ENCODE peak calls at places on chromosome 9, in four cellular contexts. One of them, this sample, is unnamed.

GRCh38 chr9:127874301-127875216 is 2.9 kb downstream of the AK1 start:
- DNase-seq in fibroblast of villous mesenchyme: no peak
- DNase-seq in fibroblast of the aortic adventitia: no peak
- DNase-seq in breast epithelium: peak
- DNase-seq in this sample: no peak

GRCh38 chr9:117414220-117414905 is 494 bp downstream of the ASTN2 start:
- DNase-seq in fibroblast of villous mesenchyme: no peak
- DNase-seq in fibroblast of the aortic adventitia: peak
- DNase-seq in breast epithelium: no peak
- DNase-seq in this sample: no peak

GRCh38 chr9:32672478-32672877 is 37.0 kb upstream of the TAF1L start:
- DNase-seq in fibroblast of villous mesenchyme: peak
- DNase-seq in fibroblast of the aortic adventitia: peak
- DNase-seq in breast epithelium: no peak
- DNase-seq in this sample: peak

GRCh38 chr9:21078702-21079101 is 960 bp upstream of the IFNB1 start:
- DNase-seq in fibroblast of villous mesenchyme: no peak
- DNase-seq in fibroblast of the aortic adventitia: no peak
- DNase-seq in breast epithelium: no peak
- DNase-seq in this sample: no peak

GRCh38 chr9:4887556-4887955 is 94.8 kb downstream of the RCL1 start:
- DNase-seq in fibroblast of villous mesenchyme: peak
- DNase-seq in fibroblast of the aortic adventitia: peak
- DNase-seq in breast epithelium: no peak
- DNase-seq in this sample: peak

GRCh38 chr9:73916016-73916673 is 581.0 kb upstream of the RORB start:
- DNase-seq in fibroblast of villous mesenchyme: peak
- DNase-seq in fibroblast of the aortic adventitia: peak
- DNase-seq in breast epithelium: no peak
- DNase-seq in this sample: peak

GRCh38 chr9:708556-709432 is 132.7 kb upstream of the DMRT1 start:
- DNase-seq in fibroblast of villous mesenchyme: no peak
- DNase-seq in fibroblast of the aortic adventitia: peak
- DNase-seq in breast epithelium: no peak
- DNase-seq in this sample: peak

GRCh38 chr9:123120131-123120530 is 86.7 kb downstream of the GPR21 start:
- DNase-seq in fibroblast of villous mesenchyme: no peak
- DNase-seq in fibroblast of the aortic adventitia: no peak
- DNase-seq in breast epithelium: no peak
- DNase-seq in this sample: peak

GRCh38 chr9:34588671-34589370 is 703 bp downstream of the CNTFR start:
- DNase-seq in fibroblast of villous mesenchyme: no peak
- DNase-seq in fibroblast of the aortic adventitia: no peak
- DNase-seq in breast epithelium: no peak
- DNase-seq in this sample: no peak

GRCh38 chr9:130320697-130321080 is 55.1 kb downstream of the HMCN2 start:
- DNase-seq in fibroblast of villous mesenchyme: no peak
- DNase-seq in fibroblast of the aortic adventitia: no peak
- DNase-seq in breast epithelium: no peak
- DNase-seq in this sample: no peak

GRCh38 chr9:127583605-127584053 is 28.4 kb upstream of the STXBP1 start:
- DNase-seq in fibroblast of villous mesenchyme: peak
- DNase-seq in fibroblast of the aortic adventitia: peak
- DNase-seq in breast epithelium: no peak
- DNase-seq in this sample: peak

GRCh38 chr9:116599342-116599884 is 87.7 kb upstream of the TRIM32 start:
- DNase-seq in fibroblast of villous mesenchyme: no peak
- DNase-seq in fibroblast of the aortic adventitia: no peak
- DNase-seq in breast epithelium: no peak
- DNase-seq in this sample: no peak

GRCh38 chr9:137462396-137463193 is 3.5 kb upstream of the NSMF start:
- DNase-seq in fibroblast of villous mesenchyme: no peak
- DNase-seq in fibroblast of the aortic adventitia: no peak
- DNase-seq in breast epithelium: no peak
- DNase-seq in this sample: no peak

GRCh38 chr9:26945591-26945990 is 1.5 kb downstream of the PLAA start:
- DNase-seq in fibroblast of villous mesenchyme: no peak
- DNase-seq in fibroblast of the aortic adventitia: no peak
- DNase-seq in breast epithelium: no peak
- DNase-seq in this sample: no peak

GRCh38 chr9:83027153-83027867 is 35.6 kb downstream of the RASEF start:
- DNase-seq in fibroblast of villous mesenchyme: peak
- DNase-seq in fibroblast of the aortic adventitia: peak
- DNase-seq in breast epithelium: no peak
- DNase-seq in this sample: peak

GRCh38 chr9:127417130-127418036 is 6.8 kb upstream of the ZNF79 start:
- DNase-seq in fibroblast of villous mesenchyme: peak
- DNase-seq in fibroblast of the aortic adventitia: peak
- DNase-seq in breast epithelium: peak
- DNase-seq in this sample: peak

GRCh38 chr9:81609782-81610738 is 79.3 kb downstream of the TLE1 start:
- DNase-seq in fibroblast of villous mesenchyme: peak
- DNase-seq in fibroblast of the aortic adventitia: peak
- DNase-seq in breast epithelium: no peak
- DNase-seq in this sample: peak

GRCh38 chr9:77811832-77812231 is 163.7 kb upstream of the GNA14 start:
- DNase-seq in fibroblast of villous mesenchyme: no peak
- DNase-seq in fibroblast of the aortic adventitia: no peak
- DNase-seq in breast epithelium: no peak
- DNase-seq in this sample: no peak

GRCh38 chr9:68955281-68955680 is 58.6 kb downstream of the PRKACG start:
- DNase-seq in fibroblast of villous mesenchyme: peak
- DNase-seq in fibroblast of the aortic adventitia: no peak
- DNase-seq in breast epithelium: no peak
- DNase-seq in this sample: no peak

GRCh38 chr9:123741214-123741613 is 188.7 kb downstream of the DENND1A start:
- DNase-seq in fibroblast of villous mesenchyme: no peak
- DNase-seq in fibroblast of the aortic adventitia: no peak
- DNase-seq in breast epithelium: no peak
- DNase-seq in this sample: no peak

GRCh38 chr9:32709871-32710270 is 73.5 kb upstream of the TMEM215 start:
- DNase-seq in fibroblast of villous mesenchyme: no peak
- DNase-seq in fibroblast of the aortic adventitia: no peak
- DNase-seq in breast epithelium: no peak
- DNase-seq in this sample: no peak

GRCh38 chr9:20297646-20298084 is 324.6 kb downstream of the MLLT3 start:
- DNase-seq in fibroblast of villous mesenchyme: peak
- DNase-seq in fibroblast of the aortic adventitia: peak
- DNase-seq in breast epithelium: no peak
- DNase-seq in this sample: peak

GRCh38 chr9:70852711-70853240 is 268.6 kb downstream of the TRPM3 start:
- DNase-seq in fibroblast of villous mesenchyme: no peak
- DNase-seq in fibroblast of the aortic adventitia: peak
- DNase-seq in breast epithelium: no peak
- DNase-seq in this sample: no peak

GRCh38 chr9:134442486-134443168 is 116.4 kb downstream of the RXRA start:
- DNase-seq in fibroblast of villous mesenchyme: peak
- DNase-seq in fibroblast of the aortic adventitia: peak
- DNase-seq in breast epithelium: no peak
- DNase-seq in this sample: peak

GRCh38 chr9:35972093-35972492 is 14.1 kb upstream of the OR2S2 start:
- DNase-seq in fibroblast of villous mesenchyme: no peak
- DNase-seq in fibroblast of the aortic adventitia: no peak
- DNase-seq in breast epithelium: no peak
- DNase-seq in this sample: no peak

GRCh38 chr9:98010450-98010849 is 27.3 kb downstream of the ANP32B start:
- DNase-seq in fibroblast of villous mesenchyme: peak
- DNase-seq in fibroblast of the aortic adventitia: peak
- DNase-seq in breast epithelium: no peak
- DNase-seq in this sample: peak

GRCh38 chr9:100485196-100485595 is 12.2 kb downstream of the TMEFF1 start:
- DNase-seq in fibroblast of villous mesenchyme: no peak
- DNase-seq in fibroblast of the aortic adventitia: peak
- DNase-seq in breast epithelium: no peak
- DNase-seq in this sample: no peak

GRCh38 chr9:100488171-100488570 is 15.2 kb downstream of the TMEFF1 start:
- DNase-seq in fibroblast of villous mesenchyme: no peak
- DNase-seq in fibroblast of the aortic adventitia: no peak
- DNase-seq in breast epithelium: no peak
- DNase-seq in this sample: no peak

GRCh38 chr9:100486479-100487176 is 13.7 kb downstream of the TMEFF1 start:
- DNase-seq in fibroblast of villous mesenchyme: no peak
- DNase-seq in fibroblast of the aortic adventitia: no peak
- DNase-seq in breast epithelium: no peak
- DNase-seq in this sample: no peak

GRCh38 chr9:100492952-100493351 is 20.0 kb downstream of the TMEFF1 start:
- DNase-seq in fibroblast of villous mesenchyme: peak
- DNase-seq in fibroblast of the aortic adventitia: peak
- DNase-seq in breast epithelium: no peak
- DNase-seq in this sample: peak

GRCh38 chr9:100489836-100490235 is 16.9 kb downstream of the TMEFF1 start:
- DNase-seq in fibroblast of villous mesenchyme: no peak
- DNase-seq in fibroblast of the aortic adventitia: no peak
- DNase-seq in breast epithelium: no peak
- DNase-seq in this sample: no peak
- H3K4me3 ChIP-seq in fibroblast of villous mesenchyme: no peak
- H3K4me3 ChIP-seq in fibroblast of the aortic adventitia: no peak
- H3K4me3 ChIP-seq in breast epithelium: no peak
- H3K4me3 ChIP-seq in this sample: no peak

GRCh38 chr9:14993891-14994554 is 83.8 kb upstream of the FREM1 start:
- DNase-seq in fibroblast of villous mesenchyme: no peak
- DNase-seq in fibroblast of the aortic adventitia: no peak
- DNase-seq in breast epithelium: no peak
- DNase-seq in this sample: no peak
- H3K4me3 ChIP-seq in fibroblast of villous mesenchyme: peak
- H3K4me3 ChIP-seq in fibroblast of the aortic adventitia: peak
- H3K4me3 ChIP-seq in breast epithelium: peak
- H3K4me3 ChIP-seq in this sample: peak

GRCh38 chr9:112377684-112378344 is 2.1 kb upstream of the HSDL2 start:
- DNase-seq in fibroblast of villous mesenchyme: no peak
- DNase-seq in fibroblast of the aortic adventitia: no peak
- DNase-seq in breast epithelium: no peak
- DNase-seq in this sample: no peak
- H3K4me3 ChIP-seq in fibroblast of villous mesenchyme: peak
- H3K4me3 ChIP-seq in fibroblast of the aortic adventitia: peak
- H3K4me3 ChIP-seq in breast epithelium: no peak
- H3K4me3 ChIP-seq in this sample: no peak

GRCh38 chr9:94987731-94988130 is 261.2 kb downstream of the AOPEP start:
- DNase-seq in fibroblast of villous mesenchyme: no peak
- DNase-seq in fibroblast of the aortic adventitia: no peak
- DNase-seq in breast epithelium: no peak
- DNase-seq in this sample: no peak

GRCh38 chr9:94993821-94994165 is 267.3 kb downstream of the AOPEP start:
- DNase-seq in fibroblast of villous mesenchyme: no peak
- DNase-seq in fibroblast of the aortic adventitia: no peak
- DNase-seq in breast epithelium: peak
- DNase-seq in this sample: no peak

GRCh38 chr9:94991961-94992907 is 265.7 kb downstream of the AOPEP start:
- DNase-seq in fibroblast of villous mesenchyme: no peak
- DNase-seq in fibroblast of the aortic adventitia: no peak
- DNase-seq in breast epithelium: no peak
- DNase-seq in this sample: no peak

GRCh38 chr9:94993141-94993820 is 266.8 kb downstream of the AOPEP start:
- DNase-seq in fibroblast of villous mesenchyme: peak
- DNase-seq in fibroblast of the aortic adventitia: peak
- DNase-seq in breast epithelium: no peak
- DNase-seq in this sample: no peak

GRCh38 chr9:94990897-94991561 is 264.5 kb downstream of the AOPEP start:
- DNase-seq in fibroblast of villous mesenchyme: no peak
- DNase-seq in fibroblast of the aortic adventitia: no peak
- DNase-seq in breast epithelium: no peak
- DNase-seq in this sample: no peak
- H3K4me3 ChIP-seq in fibroblast of villous mesenchyme: no peak
- H3K4me3 ChIP-seq in fibroblast of the aortic adventitia: no peak
- H3K4me3 ChIP-seq in breast epithelium: no peak
- H3K4me3 ChIP-seq in this sample: no peak

GRCh38 chr9:92949266-92949982 is 2.1 kb downstream of the FGD3 start:
- DNase-seq in fibroblast of villous mesenchyme: no peak
- DNase-seq in fibroblast of the aortic adventitia: no peak
- DNase-seq in breast epithelium: no peak
- DNase-seq in this sample: no peak
- H3K4me3 ChIP-seq in fibroblast of villous mesenchyme: no peak
- H3K4me3 ChIP-seq in fibroblast of the aortic adventitia: no peak
- H3K4me3 ChIP-seq in breast epithelium: no peak
- H3K4me3 ChIP-seq in this sample: no peak

GRCh38 chr9:132586830-132587483 is 4.6 kb downstream of the BARHL1 start:
- DNase-seq in fibroblast of villous mesenchyme: no peak
- DNase-seq in fibroblast of the aortic adventitia: no peak
- DNase-seq in breast epithelium: no peak
- DNase-seq in this sample: no peak
- H3K4me3 ChIP-seq in fibroblast of villous mesenchyme: no peak
- H3K4me3 ChIP-seq in fibroblast of the aortic adventitia: no peak
- H3K4me3 ChIP-seq in breast epithelium: no peak
- H3K4me3 ChIP-seq in this sample: no peak